ENCODE peak calls at places on chromosomes 4 and X, in four cellular contexts. L is uterus, J is NCI-H187 treated with DMSO at 0.1 percent for 48 hours, I is GM04504. F is an unnamed sample.

GRCh38 chr4:141999446-142000143 is 363.2 kb downstream of the IL15 start:
- DNase-seq in L (no peak), J (no peak), I (no peak), F (no peak)

GRCh38 chr4:158170691-158171455 is 2.0 kb downstream of the GASK1B start:
- DNase-seq in L (peak), J (no peak), I (no peak), F (no peak)

GRCh38 chr4:106583567-106583966 is 215.0 kb upstream of the GIMD1 start:
- DNase-seq in L (no peak), J (no peak), I (peak), F (no peak)

GRCh38 chrX:18616688-18617087 is 55.2 kb downstream of the RS1 start:
- DNase-seq in L (no peak), J (no peak), I (no peak), F (no peak)

GRCh38 chr4:121221608-121222007 is 57.5 kb upstream of the TNIP3 start:
- DNase-seq in L (no peak), J (no peak), I (no peak), F (no peak)

GRCh38 chrX:16191605-16192004 is 24.3 kb downstream of the MAGEB17 start:
- DNase-seq in L (no peak), J (no peak), I (no peak), F (no peak)

GRCh38 chr4:52376107-52376704 is 282.9 kb downstream of the USP46 start:
- DNase-seq in L (peak), J (no peak), I (peak), F (no peak)

GRCh38 chr4:119209077-119209476 is 3.4 kb upstream of the USP53 start:
- DNase-seq in L (no peak), J (no peak), I (peak), F (no peak)

GRCh38 chr4:15882675-15883086 is 55.9 kb downstream of the FGFBP1 start:
- DNase-seq in L (peak), J (peak), I (peak), F (no peak)

GRCh38 chr4:41538017-41538733 is at the start of gene LIMCH1:
- DNase-seq in L (peak), J (no peak), I (no peak), F (no peak)